ENCODE peak calls at places on chromosome 7, in six cellular contexts. B is neuronal stem cell, N is hepatocyte, O is OCI-LY7, J is PC-3, V is neural progenitor cell. K is an unnamed sample.

GRCh38 chr7:85614684-85615083 is 427.8 kb upstream of the SEMA3D start:
- DNase-seq in V (no peak), N (no peak), O (no peak), B (no peak), J (no peak), K (no peak)

GRCh38 chr7:2560175-2560695 is 1.5 kb downstream of the IQCE start:
- DNase-seq in V (no peak), O (no peak), B (no peak), J (peak), N (no peak), K (no peak)

GRCh38 chr7:12690041-12690878 is 2.8 kb downstream of the ARL4A start:
- DNase-seq in N (no peak), V (no peak), O (no peak), J (no peak), B (no peak), K (no peak)

GRCh38 chr7:12066561-12066960 is 144.5 kb upstream of the TMEM106B start:
- DNase-seq in O (no peak), N (peak), B (no peak), V (no peak), J (peak), K (peak)

GRCh38 chr7:187237-187927 is 5.0 kb upstream of the FAM20C start:
- DNase-seq in O (no peak), B (no peak), V (peak), N (no peak), J (no peak), K (peak)

GRCh38 chr7:30322656-30323355 is 38.4 kb downstream of the ZNRF2 start:
- DNase-seq in V (no peak), B (no peak), J (peak), O (peak), N (no peak), K (no peak)

GRCh38 chr7:127838816-127839415 is 186.9 kb downstream of the SND1 start:
- DNase-seq in N (peak), J (no peak), V (no peak), B (no peak), O (no peak), K (no peak)

GRCh38 chr7:112176693-112177415 is 29.3 kb downstream of the DOCK4 start:
- DNase-seq in O (no peak), J (no peak), B (no peak), N (no peak), V (no peak), K (no peak)

GRCh38 chr7:129741743-129742213 is 130.3 kb downstream of the NRF1 start:
- DNase-seq in J (peak), N (peak), B (no peak), O (no peak), V (peak), K (peak)

GRCh38 chr7:91940572-91941341 is at the start of gene AKAP9:
- DNase-seq in O (peak), V (peak), J (peak), B (peak), N (peak), K (peak)

GRCh38 chr7:73437091-73437490 is 3.5 kb downstream of the FZD9 start:
- DNase-seq in J (no peak), O (no peak), V (no peak), N (no peak), B (no peak), K (no peak)

GRCh38 chr7:153858335-153858734 is 193.9 kb upstream of the DPP6 start:
- DNase-seq in V (no peak), B (no peak), J (no peak), O (no peak), N (no peak), K (no peak)

GRCh38 chr7:116425647-116426209 is 73.8 kb upstream of the CAV2 start:
- DNase-seq in J (no peak), V (no peak), N (no peak), B (no peak), O (no peak), K (no peak)

GRCh38 chr7:30331338-30331737 is 46.9 kb downstream of the ZNRF2 start:
- DNase-seq in O (no peak), N (no peak), J (peak), V (no peak), B (no peak), K (no peak)

GRCh38 chr7:36707465-36707864 is 16.8 kb downstream of the AOAH start:
- DNase-seq in O (no peak), V (no peak), B (no peak), N (no peak), J (no peak), K (no peak)

GRCh38 chr7:100544949-100545635 is 6.1 kb downstream of the AGFG2 start:
- DNase-seq in J (peak), B (no peak), N (no peak), O (no peak), V (no peak), K (no peak)

GRCh38 chr7:4631664-4632171 is 50.4 kb upstream of the FOXK1 start:
- DNase-seq in J (peak), O (no peak), V (peak), N (peak), B (peak), K (peak)
- H3K4me2 ChIP-seq in J (peak), O (no peak), V (peak), N (peak), B (peak), K (peak)

GRCh38 chr7:139722604-139723003 is 55.2 kb downstream of the HIPK2 start:
- DNase-seq in O (no peak), V (no peak), J (no peak), B (no peak), N (no peak), K (no peak)

GRCh38 chr7:139720705-139721231 is 57.0 kb downstream of the HIPK2 start:
- DNase-seq in J (peak), B (no peak), O (no peak), N (no peak), V (no peak), K (no peak)

GRCh38 chr7:139721844-139722243 is 56.0 kb downstream of the HIPK2 start:
- DNase-seq in V (no peak), N (no peak), B (no peak), O (no peak), J (no peak), K (no peak)

GRCh38 chr7:139720186-139720585 is 57.6 kb downstream of the HIPK2 start:
- DNase-seq in B (no peak), J (no peak), V (no peak), O (no peak), N (no peak), K (no peak)

GRCh38 chr7:139721417-139721816 is 56.4 kb downstream of the HIPK2 start:
- DNase-seq in O (no peak), N (no peak), B (no peak), J (no peak), V (no peak), K (no peak)
- H3K4me2 ChIP-seq in O (no peak), N (peak), B (no peak), J (peak), V (no peak), K (no peak)

GRCh38 chr7:124662937-124663336 is 102.7 kb downstream of the GPR37 start:
- DNase-seq in V (no peak), B (no peak), N (no peak), J (peak), O (no peak), K (no peak)

GRCh38 chr7:124671976-124672375 is 93.6 kb downstream of the GPR37 start:
- DNase-seq in B (no peak), V (no peak), J (peak), N (no peak), O (no peak), K (no peak)

GRCh38 chr7:124667754-124668153 is 97.8 kb downstream of the GPR37 start:
- DNase-seq in B (no peak), N (no peak), J (peak), V (no peak), O (no peak), K (no peak)

GRCh38 chr7:124662372-124662771 is 103.2 kb downstream of the GPR37 start:
- DNase-seq in O (no peak), B (no peak), J (no peak), V (no peak), N (no peak), K (no peak)

GRCh38 chr7:124667312-124667711 is 98.3 kb downstream of the GPR37 start:
- DNase-seq in B (no peak), O (no peak), N (no peak), J (no peak), V (no peak), K (no peak)
- H3K4me2 ChIP-seq in B (no peak), O (no peak), N (no peak), J (peak), V (no peak), K (no peak)

GRCh38 chr7:47368190-47368812 is 213.6 kb downstream of the TNS3 start:
- DNase-seq in J (no peak), N (no peak), V (no peak), B (no peak), O (no peak), K (no peak)

GRCh38 chr7:47371317-47371716 is 210.6 kb downstream of the TNS3 start:
- DNase-seq in N (no peak), B (no peak), V (no peak), J (peak), O (no peak), K (no peak)

GRCh38 chr7:47369736-47370135 is 212.2 kb downstream of the TNS3 start:
- DNase-seq in N (no peak), O (no peak), J (no peak), B (no peak), V (no peak), K (no peak)

GRCh38 chr7:47371733-47372368 is 210.1 kb downstream of the TNS3 start:
- DNase-seq in J (peak), V (no peak), B (no peak), N (peak), O (no peak), K (peak)

GRCh38 chr7:47370461-47371042 is 211.4 kb downstream of the TNS3 start:
- DNase-seq in O (no peak), V (no peak), B (no peak), N (no peak), J (no peak), K (no peak)
- H3K4me2 ChIP-seq in O (no peak), V (no peak), B (no peak), N (no peak), J (no peak), K (no peak)

GRCh38 chr7:141696386-141696785 is 5.6 kb downstream of the DENND11 start:
- DNase-seq in O (no peak), J (no peak), B (no peak), V (no peak), N (no peak), K (no peak)

GRCh38 chr7:141697211-141697871 is 4.6 kb downstream of the DENND11 start:
- DNase-seq in B (no peak), V (no peak), J (peak), N (no peak), O (no peak), K (no peak)

GRCh38 chr7:141699860-141700259 is 2.1 kb downstream of the DENND11 start:
- DNase-seq in V (no peak), O (no peak), B (no peak), J (no peak), N (no peak), K (no peak)

GRCh38 chr7:141700291-141700847 is 1.6 kb downstream of the DENND11 start:
- DNase-seq in O (no peak), B (no peak), J (no peak), V (no peak), N (no peak), K (no peak)

DNA sequence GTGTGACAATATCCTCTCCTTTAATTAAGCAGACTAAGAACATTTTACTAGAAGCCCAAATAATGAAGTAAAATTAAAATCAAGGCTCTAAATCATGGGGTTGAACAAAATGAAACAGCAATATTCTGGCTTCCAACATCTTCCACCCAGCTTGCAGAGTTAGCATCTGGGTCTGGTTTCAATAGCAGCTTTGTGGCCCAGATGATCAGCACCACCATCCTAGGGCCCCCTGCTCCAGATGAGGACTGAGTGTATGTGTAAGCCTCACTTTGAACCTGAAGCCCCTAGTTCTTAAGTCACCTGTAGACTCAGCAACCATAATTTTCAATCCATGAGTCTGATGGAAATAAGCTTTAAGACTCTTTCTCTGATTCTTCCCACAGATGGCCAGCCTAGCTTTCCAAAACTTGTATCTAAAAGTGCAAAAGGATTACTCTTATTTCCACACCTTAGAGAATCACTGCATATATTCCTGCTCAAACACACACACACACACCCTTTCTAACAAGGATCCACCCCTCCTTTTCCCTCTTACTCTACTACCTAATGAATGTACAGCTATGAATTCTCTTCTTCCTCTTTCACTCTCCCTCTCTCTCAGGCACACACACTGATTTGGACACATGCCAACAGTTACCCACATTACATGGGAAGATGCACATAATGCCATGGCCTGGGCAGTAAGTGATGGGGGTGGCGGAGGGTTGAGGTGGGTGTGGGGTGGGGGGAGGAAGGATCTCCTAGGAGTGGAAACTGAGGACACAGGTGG is 3.5 kb downstream of the DENND11 start:
- DNase-seq in N (no peak), B (no peak), V (no peak), O (no peak), J (no peak), K (no peak)
- H3K4me2 ChIP-seq in N (no peak), B (no peak), V (no peak), O (no peak), J (peak), K (no peak)

DNA sequence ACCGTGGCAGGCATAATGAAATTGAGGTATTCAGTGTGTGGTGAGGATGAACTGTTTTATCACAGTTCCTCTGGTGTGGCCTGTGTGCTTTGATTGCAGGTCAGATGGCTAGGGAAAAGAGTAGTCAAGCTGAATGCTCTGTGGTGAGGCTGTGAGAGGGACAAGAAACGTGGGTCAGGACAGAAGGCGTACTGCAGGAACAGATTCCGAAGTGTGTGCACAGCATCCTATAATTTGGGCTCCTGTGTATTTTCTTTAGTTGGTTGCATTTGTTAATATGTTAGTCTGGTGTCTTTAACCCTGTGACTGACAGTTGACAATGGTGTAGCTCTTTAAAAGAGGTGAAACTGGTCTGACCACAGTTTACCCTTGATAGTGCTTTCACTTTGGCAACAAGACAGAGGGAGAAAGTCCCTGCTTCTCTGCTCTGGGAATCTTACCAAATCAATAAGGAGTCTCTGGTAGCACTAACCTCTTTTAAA is 76.5 kb downstream of the AUTS2 start:
- DNase-seq in N (no peak), O (no peak), J (no peak), V (no peak), B (no peak), K (no peak)
- H3K4me2 ChIP-seq in N (peak), O (peak), J (no peak), V (no peak), B (no peak), K (no peak)

GRCh38 chr7:84002348-84002747 is 192.2 kb downstream of the SEMA3A start:
- DNase-seq in V (no peak), O (no peak), B (no peak), N (no peak), J (peak), K (peak)

GRCh38 chr7:83996879-83997278 is 197.7 kb downstream of the SEMA3A start:
- DNase-seq in J (peak), B (no peak), O (no peak), V (no peak), N (no peak), K (no peak)
- H3K4me2 ChIP-seq in J (no peak), B (no peak), O (no peak), V (no peak), N (no peak), K (no peak)

K was measured in GM23338.